ENCODE peak calls at places on chromosomes 1 and 21, in seven cellular contexts. One of them, this sample, is unnamed. For H3K9me3, the result is how much of the 10 kb centered on the place peaks cover.

GRCh38 chr1:155507960-155508359 is 54.6 kb downstream of the ASH1L start:
- DNase-seq in tibial nerve: no peak
- DNase-seq in K562: no peak
- DNase-seq in transverse colon: no peak
- DNase-seq in HepG2: no peak
- DNase-seq in A549: no peak
- DNase-seq in H1: no peak
- DNase-seq in this sample: no peak

GRCh38 chr1:15975358-15975804 is 520 bp downstream of the ZBTB17 start:
- DNase-seq in transverse colon: peak
- DNase-seq in tibial nerve: no peak
- DNase-seq in HepG2: peak
- DNase-seq in H1: peak
- DNase-seq in K562: peak
- DNase-seq in A549: peak
- DNase-seq in this sample: peak

GRCh38 chr21:43799301-43799840 is 10.0 kb downstream of the RRP1 start:
- DNase-seq in HepG2: no peak
- DNase-seq in transverse colon: no peak
- DNase-seq in K562: no peak
- DNase-seq in H1: no peak
- DNase-seq in tibial nerve: no peak
- DNase-seq in A549: no peak
- DNase-seq in this sample: no peak

GRCh38 chr1:235327559-235328270 is at the start of gene ARID4B:
- DNase-seq in K562: no peak
- DNase-seq in A549: peak
- DNase-seq in HepG2: no peak
- DNase-seq in H1: peak
- DNase-seq in transverse colon: no peak
- DNase-seq in tibial nerve: no peak
- DNase-seq in this sample: no peak

GRCh38 chr1:93352376-93352775 is 6.7 kb downstream of the DR1 start:
- DNase-seq in tibial nerve: no peak
- DNase-seq in K562: no peak
- DNase-seq in A549: no peak
- DNase-seq in H1: no peak
- DNase-seq in HepG2: no peak
- DNase-seq in transverse colon: no peak
- DNase-seq in this sample: no peak

GRCh38 chr1:111099289-111099688 is 40.6 kb downstream of the DRAM2 start:
- DNase-seq in A549: no peak
- DNase-seq in transverse colon: peak
- DNase-seq in tibial nerve: no peak
- DNase-seq in HepG2: peak
- DNase-seq in H1: no peak
- DNase-seq in K562: peak
- DNase-seq in this sample: no peak

GRCh38 chr21:45590246-45590725 is 48.0 kb upstream of the SLC19A1 start:
- DNase-seq in H1: peak
- DNase-seq in A549: peak
- DNase-seq in transverse colon: peak
- DNase-seq in tibial nerve: peak
- DNase-seq in K562: peak
- DNase-seq in HepG2: no peak
- DNase-seq in this sample: peak

GRCh38 chr21:44574457-44575306 is 1.2 kb downstream of the KRTAP10-4 start:
- DNase-seq in transverse colon: peak
- DNase-seq in HepG2: peak
- DNase-seq in H1: peak
- DNase-seq in K562: no peak
- DNase-seq in tibial nerve: no peak
- DNase-seq in A549: no peak
- DNase-seq in this sample: no peak

GRCh38 chr1:107748529-107748928 is 216.5 kb downstream of the VAV3 start:
- DNase-seq in H1: no peak
- DNase-seq in HepG2: peak
- DNase-seq in transverse colon: no peak
- DNase-seq in K562: peak
- DNase-seq in A549: peak
- DNase-seq in tibial nerve: no peak
- DNase-seq in this sample: no peak

GRCh38 chr1:235557495-235557894 is 53.2 kb upstream of the B3GALNT2 start:
- DNase-seq in H1: peak
- DNase-seq in K562: peak
- DNase-seq in transverse colon: no peak
- DNase-seq in A549: no peak
- DNase-seq in tibial nerve: no peak
- DNase-seq in HepG2: no peak
- DNase-seq in this sample: no peak

GRCh38 chr1:215056584-215056983 is 26.0 kb upstream of the KCNK2 start:
- DNase-seq in tibial nerve: no peak
- DNase-seq in HepG2: no peak
- DNase-seq in K562: no peak
- DNase-seq in A549: no peak
- DNase-seq in transverse colon: no peak
- DNase-seq in H1: no peak
- DNase-seq in this sample: no peak

GRCh38 chr1:224068458-224068770 is 45.5 kb upstream of the FBXO28 start:
- DNase-seq in HepG2: no peak
- DNase-seq in A549: no peak
- DNase-seq in H1: no peak
- DNase-seq in K562: no peak
- DNase-seq in transverse colon: no peak
- DNase-seq in tibial nerve: no peak
- DNase-seq in this sample: no peak

GRCh38 chr1:161260939-161261858 is 2.7 kb downstream of the PCP4L1 start:
- DNase-seq in transverse colon: no peak
- DNase-seq in tibial nerve: no peak
- DNase-seq in K562: no peak
- DNase-seq in H1: no peak
- DNase-seq in A549: no peak
- DNase-seq in HepG2: no peak
- DNase-seq in this sample: peak

GRCh38 chr21:34911360-34911759 is 137.7 kb downstream of the RUNX1 start:
- DNase-seq in A549: no peak
- DNase-seq in K562: no peak
- DNase-seq in tibial nerve: no peak
- DNase-seq in transverse colon: no peak
- DNase-seq in HepG2: no peak
- DNase-seq in H1: no peak
- DNase-seq in this sample: no peak

GRCh38 chr1:171868217-171868616 is 26.9 kb downstream of the DNM3 start:
- DNase-seq in A549: no peak
- DNase-seq in H1: no peak
- DNase-seq in HepG2: no peak
- DNase-seq in K562: no peak
- DNase-seq in tibial nerve: no peak
- DNase-seq in transverse colon: no peak
- DNase-seq in this sample: peak

GRCh38 chr1:50936321-50936720 is 23.7 kb downstream of the FAF1 start:
- DNase-seq in tibial nerve: no peak
- DNase-seq in H1: no peak
- DNase-seq in transverse colon: no peak
- DNase-seq in HepG2: no peak
- DNase-seq in K562: no peak
- DNase-seq in A549: no peak
- DNase-seq in this sample: no peak

GRCh38 chr1:109229531-109230127 is 15.9 kb downstream of the SARS1 start:
- DNase-seq in tibial nerve: no peak
- DNase-seq in HepG2: no peak
- DNase-seq in transverse colon: no peak
- DNase-seq in H1: peak
- DNase-seq in K562: no peak
- DNase-seq in A549: no peak
- DNase-seq in this sample: no peak

GRCh38 chr1:64315402-64315801 is 112.0 kb downstream of the UBE2U start:
- DNase-seq in H1: no peak
- DNase-seq in transverse colon: no peak
- DNase-seq in HepG2: no peak
- DNase-seq in K562: no peak
- DNase-seq in tibial nerve: no peak
- DNase-seq in A549: no peak
- DNase-seq in this sample: no peak

DNA sequence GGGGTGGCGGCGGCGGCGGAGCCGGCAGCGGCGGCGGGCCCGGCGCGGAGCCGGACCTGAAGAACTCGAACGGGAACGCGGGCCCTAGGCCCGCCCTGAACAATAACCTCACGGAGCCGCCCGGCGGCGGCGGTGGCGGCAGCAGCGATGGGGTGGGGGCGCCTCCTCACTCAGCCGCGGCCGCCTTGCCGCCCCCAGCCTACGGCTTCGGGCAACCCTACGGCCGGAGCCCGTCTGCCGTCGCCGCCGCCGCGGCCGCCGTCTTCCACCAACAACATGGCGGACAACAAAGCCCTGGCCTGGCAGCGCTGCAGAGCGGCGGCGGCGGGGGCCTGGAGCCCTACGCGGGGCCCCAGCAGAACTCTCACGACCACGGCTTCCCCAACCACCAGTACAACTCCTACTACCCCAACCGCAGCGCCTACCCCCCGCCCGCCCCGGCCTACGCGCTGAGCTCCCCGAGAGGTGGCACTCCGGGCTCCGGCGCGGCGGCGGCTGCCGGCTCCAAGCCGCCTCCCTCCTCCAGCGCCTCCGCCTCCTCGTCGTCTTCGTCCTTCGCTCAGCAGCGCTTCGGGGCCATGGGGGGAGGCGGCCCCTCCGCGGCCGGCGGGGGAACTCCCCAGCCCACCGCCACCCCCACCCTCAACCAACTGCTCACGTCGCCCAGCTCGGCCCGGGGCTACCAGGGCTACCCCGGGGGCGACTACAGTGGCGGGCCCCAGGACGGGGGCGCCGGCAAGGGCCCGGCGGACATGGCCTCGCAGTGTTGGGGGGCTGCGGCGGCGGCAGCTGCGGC is 1.0 kb downstream of the ARID1A start:
- DNase-seq in H1: no peak
- DNase-seq in tibial nerve: no peak
- DNase-seq in A549: no peak
- DNase-seq in K562: peak
- DNase-seq in HepG2: no peak
- DNase-seq in transverse colon: peak
- DNase-seq in this sample: peak
- TF ChIP-seq POLR2A in H1: peak
- TF ChIP-seq POLR2A in tibial nerve: peak
- TF ChIP-seq POLR2A in A549: no peak
- TF ChIP-seq POLR2A in K562: peak
- TF ChIP-seq POLR2A in HepG2: no peak
- TF ChIP-seq POLR2A in transverse colon: peak
- TF ChIP-seq POLR2A in this sample: no peak

GRCh38 chr1:246261641-246262040 is 245.4 kb downstream of the SMYD3 start:
- DNase-seq in K562: no peak
- DNase-seq in HepG2: no peak
- DNase-seq in H1: no peak
- DNase-seq in A549: no peak
- DNase-seq in transverse colon: no peak
- DNase-seq in tibial nerve: no peak
- DNase-seq in this sample: no peak
- TF ChIP-seq EP300 in K562: no peak
- TF ChIP-seq EP300 in HepG2: no peak
- TF ChIP-seq EP300 in H1: no peak
- TF ChIP-seq EP300 in A549: no peak
- TF ChIP-seq EP300 in transverse colon: no peak
- TF ChIP-seq EP300 in tibial nerve: no peak
- TF ChIP-seq EP300 in this sample: no peak

DNA sequence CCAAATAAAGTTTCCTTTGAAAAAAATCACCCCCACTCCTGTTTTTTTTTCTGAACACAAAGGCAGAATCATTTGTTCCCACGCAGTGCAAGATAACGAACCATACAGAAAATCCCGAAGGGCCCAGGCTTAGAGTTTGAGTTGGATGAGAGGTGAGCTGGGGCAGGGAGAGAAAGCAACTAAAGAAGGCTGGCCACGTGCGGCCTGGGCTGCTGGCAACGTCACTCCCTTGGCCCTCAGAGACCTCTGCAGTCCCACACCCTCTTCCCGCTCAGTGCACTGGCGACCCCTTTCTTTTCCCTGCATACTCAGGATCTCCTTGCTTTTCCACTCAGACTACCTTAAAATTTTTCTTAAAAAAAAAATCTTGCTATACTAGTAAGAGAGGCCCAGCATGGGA is 28.2 kb upstream of the CRNN start:
- DNase-seq in H1: no peak
- DNase-seq in A549: no peak
- DNase-seq in transverse colon: no peak
- DNase-seq in K562: no peak
- DNase-seq in tibial nerve: no peak
- DNase-seq in HepG2: no peak
- DNase-seq in this sample: peak
- H3K9me3 ChIP-seq in H1: half or more
- H3K9me3 ChIP-seq in A549: under half
- H3K9me3 ChIP-seq in transverse colon: under half
- H3K9me3 ChIP-seq in K562: under half
- H3K9me3 ChIP-seq in tibial nerve: under half
- H3K9me3 ChIP-seq in HepG2: under half
- H3K9me3 ChIP-seq in this sample: under half

GRCh38 chr1:7743346-7743745 is 27.8 kb upstream of the VAMP3 start:
- DNase-seq in A549: no peak
- DNase-seq in transverse colon: no peak
- DNase-seq in tibial nerve: no peak
- DNase-seq in K562: no peak
- DNase-seq in HepG2: no peak
- DNase-seq in H1: peak
- DNase-seq in this sample: no peak

GRCh38 chr1:7747605-7748004 is 23.5 kb upstream of the VAMP3 start:
- DNase-seq in HepG2: no peak
- DNase-seq in H1: peak
- DNase-seq in A549: no peak
- DNase-seq in K562: no peak
- DNase-seq in transverse colon: no peak
- DNase-seq in tibial nerve: no peak
- DNase-seq in this sample: no peak

GRCh38 chr1:7744882-7745281 is 26.2 kb upstream of the VAMP3 start:
- DNase-seq in HepG2: no peak
- DNase-seq in A549: no peak
- DNase-seq in K562: no peak
- DNase-seq in tibial nerve: no peak
- DNase-seq in transverse colon: no peak
- DNase-seq in H1: peak
- DNase-seq in this sample: no peak

GRCh38 chr1:7749126-7749525 is 22.0 kb upstream of the VAMP3 start:
- DNase-seq in transverse colon: no peak
- DNase-seq in K562: no peak
- DNase-seq in A549: no peak
- DNase-seq in HepG2: no peak
- DNase-seq in tibial nerve: no peak
- DNase-seq in H1: peak
- DNase-seq in this sample: no peak

DNA sequence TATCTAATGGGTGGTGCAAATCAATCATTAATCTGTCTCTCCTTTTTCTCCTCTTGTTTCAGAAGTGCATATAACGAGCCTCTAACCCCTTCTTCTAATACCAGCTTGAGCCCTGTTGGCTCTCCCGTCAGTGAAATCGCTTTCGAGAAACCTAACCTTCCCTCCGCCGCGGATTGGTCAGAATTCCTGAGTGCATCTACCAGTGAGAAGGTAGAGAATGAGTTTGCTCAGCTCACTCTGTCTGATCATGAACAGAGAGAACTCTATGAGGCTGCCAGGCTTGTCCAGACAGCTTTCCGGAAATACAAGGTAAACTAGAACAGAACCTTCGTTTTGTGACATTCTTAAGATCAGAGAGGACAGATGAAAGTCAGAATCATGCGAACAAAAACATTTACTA is 25.3 kb upstream of the VAMP3 start:
- DNase-seq in tibial nerve: no peak
- DNase-seq in K562: no peak
- DNase-seq in HepG2: no peak
- DNase-seq in A549: no peak
- DNase-seq in H1: peak
- DNase-seq in transverse colon: no peak
- DNase-seq in this sample: peak
- TF ChIP-seq POLR2A in tibial nerve: no peak
- TF ChIP-seq POLR2A in K562: no peak
- TF ChIP-seq POLR2A in HepG2: no peak
- TF ChIP-seq POLR2A in A549: no peak
- TF ChIP-seq POLR2A in H1: no peak
- TF ChIP-seq POLR2A in transverse colon: no peak
- TF ChIP-seq POLR2A in this sample: no peak

This sample was measured in upper lobe of left lung.